ENCODE peak calls at places on chromosomes 16 and 17, in seven cellular contexts. R is T-helper 22 cell, T is endothelial cell, Y is mesothelial cell of epicardium, U is AG04450, I is putamen, C is GM04503. X is an unnamed sample.

GRCh38 chr16:31138621-31139578 is 3.4 kb upstream of the PRSS8 start:
- DNase-seq in R (no peak), T (no peak), Y (no peak), U (no peak), I (no peak), C (peak), X (peak)

GRCh38 chr16:81204794-81205680 is 33.5 kb upstream of the BCO1 start:
- DNase-seq in R (no peak), T (peak), Y (no peak), U (peak), I (peak), C (no peak), X (no peak)

GRCh38 chr17:77685881-77686486 is 272.5 kb upstream of the TNRC6C start:
- DNase-seq in R (no peak), T (no peak), Y (no peak), U (no peak), I (no peak), C (no peak), X (no peak)

GRCh38 chr17:79843917-79844815 is 4.9 kb upstream of the CBX4 start:
- DNase-seq in R (no peak), T (peak), Y (no peak), U (no peak), I (no peak), C (no peak), X (peak)

GRCh38 chr17:676060-676745 is 38.4 kb downstream of the VPS53 start:
- DNase-seq in R (no peak), T (no peak), Y (no peak), U (peak), I (no peak), C (no peak), X (no peak)

GRCh38 chr17:2054262-2054739 is 602 bp upstream of the HIC1 start:
- DNase-seq in R (no peak), T (no peak), Y (no peak), U (no peak), I (no peak), C (no peak), X (no peak)

GRCh38 chr16:1706386-1707192 is 594 bp downstream of the MAPK8IP3 start:
- DNase-seq in R (peak), T (peak), Y (no peak), U (no peak), I (peak), C (no peak), X (no peak)

GRCh38 chr17:27376637-27377547 is 79.4 kb upstream of the KSR1 start:
- DNase-seq in R (no peak), T (no peak), Y (no peak), U (no peak), I (no peak), C (peak), X (peak)

GRCh38 chr16:58426960-58427359 is 34.7 kb downstream of the GINS3 start:
- DNase-seq in R (no peak), T (no peak), Y (no peak), U (no peak), I (no peak), C (no peak), X (no peak)

GRCh38 chr17:1746975-1747543 is 4.4 kb downstream of the SERPINF2 start:
- DNase-seq in R (no peak), T (peak), Y (no peak), U (no peak), I (no peak), C (no peak), X (no peak)

GRCh38 chr17:77281024-77281903 is 140.5 kb downstream of the SEC14L1 start:
- DNase-seq in R (peak), T (peak), Y (peak), U (no peak), I (peak), C (no peak), X (no peak)

GRCh38 chr17:80939151-80940145 is 52.2 kb upstream of the CHMP6 start:
- DNase-seq in R (no peak), T (no peak), Y (no peak), U (no peak), I (no peak), C (no peak), X (no peak)

GRCh38 chr17:75641343-75641742 is 8.1 kb downstream of the SMIM5 start:
- DNase-seq in R (no peak), T (no peak), Y (no peak), U (no peak), I (no peak), C (no peak), X (no peak)

GRCh38 chr16:27426423-27427408 is 24.7 kb downstream of the IL21R start:
- DNase-seq in R (peak), T (peak), Y (no peak), U (peak), I (no peak), C (peak), X (peak)

GRCh38 chr16:2184962-2185361 is 11.4 kb downstream of the CASKIN1 start:
- DNase-seq in R (no peak), T (no peak), Y (no peak), U (no peak), I (no peak), C (no peak), X (no peak)

GRCh38 chr17:31733326-31733725 is 125.7 kb downstream of the COPRS start:
- DNase-seq in R (no peak), T (no peak), Y (no peak), U (no peak), I (no peak), C (no peak), X (no peak)

GRCh38 chr16:1198194-1198593 is 26.9 kb downstream of the TPSG1 start:
- DNase-seq in R (no peak), T (no peak), Y (no peak), U (no peak), I (no peak), C (no peak), X (no peak)

GRCh38 chr17:11589706-11590105 is 8.6 kb upstream of the DNAH9 start:
- DNase-seq in R (no peak), T (no peak), Y (no peak), U (no peak), I (no peak), C (no peak), X (no peak)

GRCh38 chr17:50534222-50534978 is 1.9 kb downstream of the EPN3 start:
- DNase-seq in R (no peak), T (no peak), Y (no peak), U (no peak), I (no peak), C (no peak), X (no peak)

GRCh38 chr16:74698220-74698619 is 2.4 kb downstream of the MLKL start:
- DNase-seq in R (no peak), T (no peak), Y (no peak), U (no peak), I (no peak), C (no peak), X (no peak)

GRCh38 chr16:49800876-49801275 is 55.0 kb downstream of the ZNF423 start:
- DNase-seq in R (no peak), T (no peak), Y (no peak), U (no peak), I (no peak), C (no peak), X (no peak)

GRCh38 chr16:9415588-9415987 is 324.1 kb downstream of the HAPSTR1 start:
- DNase-seq in R (no peak), T (no peak), Y (no peak), U (no peak), I (no peak), C (no peak), X (no peak)

GRCh38 chr17:74442670-74443515 is 11.0 kb downstream of the GPRC5C start:
- DNase-seq in R (no peak), T (no peak), Y (no peak), U (no peak), I (no peak), C (no peak), X (no peak)

GRCh38 chr16:80806957-80807356 is 2.6 kb upstream of the CDYL2 start:
- DNase-seq in R (no peak), T (no peak), Y (no peak), U (peak), I (no peak), C (no peak), X (peak)

GRCh38 chr16:58847902-58848661 is 114.0 kb upstream of the GOT2 start:
- DNase-seq in R (no peak), T (no peak), Y (no peak), U (no peak), I (no peak), C (no peak), X (no peak)

GRCh38 chr17:17079761-17080160 is 37.5 kb downstream of the MPRIP start:
- DNase-seq in R (no peak), T (no peak), Y (no peak), U (no peak), I (no peak), C (no peak), X (no peak)

GRCh38 chr17:60601443-60602384 is 1.7 kb downstream of the PPM1D start:
- DNase-seq in R (no peak), T (peak), Y (no peak), U (peak), I (peak), C (peak), X (peak)

GRCh38 chr16:66207139-66207863 is 159.2 kb upstream of the CDH5 start:
- DNase-seq in R (no peak), T (no peak), Y (no peak), U (no peak), I (no peak), C (no peak), X (no peak)

GRCh38 chr17:19398301-19399181 is 11.6 kb upstream of the MFAP4 start:
- DNase-seq in R (no peak), T (no peak), Y (no peak), U (no peak), I (no peak), C (no peak), X (no peak)

GRCh38 chr16:4435668-4436067 is 10.0 kb downstream of the DNAJA3 start:
- DNase-seq in R (no peak), T (no peak), Y (no peak), U (peak), I (no peak), C (no peak), X (no peak)

GRCh38 chr17:34234616-34235015 is 20.5 kb upstream of the CCL2 start:
- DNase-seq in R (no peak), T (no peak), Y (no peak), U (no peak), I (no peak), C (no peak), X (no peak)

GRCh38 chr17:746181-746580 is 5.9 kb downstream of the GEMIN4 start:
- DNase-seq in R (no peak), T (no peak), Y (no peak), U (no peak), I (no peak), C (no peak), X (no peak)

GRCh38 chr16:22373662-22374310 is 633 bp downstream of the CDR2 start:
- DNase-seq in R (peak), T (peak), Y (no peak), U (no peak), I (no peak), C (no peak), X (no peak)

GRCh38 chr17:31424944-31425582 is 33.6 kb downstream of the RAB11FIP4 start:
- DNase-seq in R (no peak), T (no peak), Y (no peak), U (no peak), I (no peak), C (no peak), X (no peak)

X was measured in HS-5.